ENCODE peak calls at places on chromosome 1, in six cellular contexts. B is SK-N-DZ, K is sciatic nerve, H is B cell, X is progenitor cell of endocrine pancreas, S is kidney. Y is an unnamed sample.

GRCh38 chr1:95903060-95903459 is 669.0 kb downstream of the RWDD3 start:
- DNase-seq in B (no peak), K (no peak), H (no peak), X (no peak), S (no peak), Y (no peak)

GRCh38 chr1:202130275-202130646 is 7.5 kb downstream of the GPR37L1 start:
- DNase-seq in B (no peak), K (peak), H (no peak), X (no peak), S (no peak), Y (no peak)

GRCh38 chr1:155001438-155001687 is 1.2 kb upstream of the ZBTB7B start:
- DNase-seq in B (no peak), K (no peak), H (no peak), X (no peak), S (no peak), Y (no peak)

GRCh38 chr1:159122005-159122621 is 45.5 kb upstream of the AIM2 start:
- DNase-seq in B (no peak), K (no peak), H (no peak), X (no peak), S (no peak), Y (no peak)

GRCh38 chr1:204946640-204947039 is 76.0 kb downstream of the NFASC start:
- DNase-seq in B (no peak), K (no peak), H (no peak), X (no peak), S (no peak), Y (no peak)

GRCh38 chr1:42923367-42924248 is 35.1 kb downstream of the SLC2A1 start:
- DNase-seq in B (no peak), K (no peak), H (no peak), X (no peak), S (no peak), Y (no peak)

GRCh38 chr1:173868266-173869107 is at the start of gene ZBTB37:
- DNase-seq in B (peak), K (peak), H (peak), X (peak), S (peak), Y (peak)

GRCh38 chr1:152752225-152752624 is 5.6 kb upstream of the KPRP start:
- DNase-seq in B (no peak), K (no peak), H (no peak), X (no peak), S (no peak), Y (no peak)

GRCh38 chr1:162889989-162890388 is 29.0 kb upstream of the CCDC190 start:
- DNase-seq in B (peak), K (no peak), H (no peak), X (no peak), S (no peak), Y (peak)

GRCh38 chr1:207823880-207824566 is 72.2 kb downstream of the CD46 start:
- DNase-seq in B (peak), K (peak), H (peak), X (peak), S (peak), Y (peak)

GRCh38 chr1:224637936-224638335 is 21.8 kb downstream of the CNIH3 start:
- DNase-seq in B (no peak), K (no peak), H (no peak), X (no peak), S (no peak), Y (no peak)

GRCh38 chr1:35298464-35298863 is 30.0 kb downstream of the ZMYM4 start:
- DNase-seq in B (peak), K (no peak), H (peak), X (no peak), S (peak), Y (peak)

GRCh38 chr1:204929487-204930185 is 59.0 kb downstream of the NFASC start:
- DNase-seq in B (no peak), K (no peak), H (no peak), X (no peak), S (no peak), Y (no peak)

GRCh38 chr1:6129313-6129712 is 50.8 kb downstream of the CHD5 start:
- DNase-seq in B (no peak), K (no peak), H (peak), X (no peak), S (peak), Y (no peak)

GRCh38 chr1:55959136-55959548 is 620.2 kb downstream of the PLPP3 start:
- DNase-seq in B (no peak), K (no peak), H (no peak), X (no peak), S (no peak), Y (no peak)

GRCh38 chr1:3403388-3404179 is 50.9 kb upstream of the ARHGEF16 start:
- DNase-seq in B (peak), K (no peak), H (no peak), X (no peak), S (no peak), Y (no peak)

GRCh38 chr1:55554611-55555010 is 339.4 kb upstream of the USP24 start:
- DNase-seq in B (peak), K (no peak), H (no peak), X (no peak), S (no peak), Y (no peak)

GRCh38 chr1:92907949-92908684 is 53.1 kb downstream of the DIPK1A start:
- DNase-seq in B (no peak), K (no peak), H (no peak), X (no peak), S (no peak), Y (no peak)

GRCh38 chr1:244318512-244318911 is 133.2 kb downstream of the ADSS2 start:
- DNase-seq in B (no peak), K (no peak), H (no peak), X (no peak), S (no peak), Y (no peak)

GRCh38 chr1:226574044-226574443 is 25.5 kb downstream of the STUM start:
- DNase-seq in B (no peak), K (no peak), H (no peak), X (no peak), S (no peak), Y (no peak)

GRCh38 chr1:235511470-235512240 is 7.4 kb upstream of the B3GALNT2 start:
- DNase-seq in B (peak), K (no peak), H (no peak), X (no peak), S (no peak), Y (peak)

GRCh38 chr1:208387908-208388756 is 143.9 kb upstream of the PLXNA2 start:
- DNase-seq in B (no peak), K (no peak), H (no peak), X (no peak), S (no peak), Y (peak)

GRCh38 chr1:58149266-58149812 is 397.2 kb downstream of the OMA1 start:
- DNase-seq in B (no peak), K (no peak), H (no peak), X (no peak), S (no peak), Y (no peak)

GRCh38 chr1:200724064-200724463 is 14.6 kb upstream of the CAMSAP2 start:
- DNase-seq in B (no peak), K (no peak), H (no peak), X (no peak), S (no peak), Y (no peak)

GRCh38 chr1:224763126-224763764 is 147.1 kb downstream of the CNIH3 start:
- DNase-seq in B (no peak), K (no peak), H (no peak), X (no peak), S (no peak), Y (no peak)

GRCh38 chr1:65476327-65476726 is 55.9 kb downstream of the LEPR start:
- DNase-seq in B (no peak), K (no peak), H (no peak), X (no peak), S (no peak), Y (no peak)

GRCh38 chr1:61757945-61758344 is 15.7 kb downstream of the PATJ start:
- DNase-seq in B (no peak), K (no peak), H (no peak), X (no peak), S (no peak), Y (no peak)

GRCh38 chr1:91801496-91802115 is 84.3 kb downstream of the TGFBR3 start:
- DNase-seq in B (no peak), K (no peak), H (no peak), X (no peak), S (no peak), Y (no peak)

GRCh38 chr1:26521669-26522030 is 7.9 kb upstream of the RPS6KA1 start:
- DNase-seq in B (no peak), K (no peak), H (no peak), X (no peak), S (peak), Y (no peak)

GRCh38 chr1:33256335-33256700 is at the start of gene ZNF362:
- DNase-seq in B (peak), K (peak), H (peak), X (peak), S (peak), Y (peak)